ENCODE peak calls at places on chromosomes 12 and 14, in eight cellular contexts. One of them, this sample, is unnamed. For H3K9me3, the result is how much of the 10 kb centered on the place peaks cover.

GRCh38 chr14:103033744-103034143 is 23.6 kb downstream of the CDC42BPB start:
- DNase-seq in astrocyte: no peak
- DNase-seq in HepG2: no peak
- DNase-seq in heart right ventricle: no peak
- DNase-seq in heart left ventricle: no peak
- DNase-seq in colonic mucosa: peak
- DNase-seq in A549: no peak
- DNase-seq in right atrium auricular region: no peak
- DNase-seq in this sample: no peak

GRCh38 chr12:4849024-4849594 is 60.6 kb upstream of the KCNA1 start:
- DNase-seq in right atrium auricular region: no peak
- DNase-seq in colonic mucosa: no peak
- DNase-seq in astrocyte: peak
- DNase-seq in HepG2: peak
- DNase-seq in A549: peak
- DNase-seq in heart left ventricle: no peak
- DNase-seq in heart right ventricle: no peak
- DNase-seq in this sample: no peak

GRCh38 chr12:124457287-124458219 is 109.9 kb downstream of the NCOR2 start:
- DNase-seq in right atrium auricular region: peak
- DNase-seq in A549: no peak
- DNase-seq in colonic mucosa: peak
- DNase-seq in astrocyte: no peak
- DNase-seq in HepG2: no peak
- DNase-seq in heart left ventricle: peak
- DNase-seq in heart right ventricle: peak
- DNase-seq in this sample: peak

GRCh38 chr12:14950982-14951746 is 10.2 kb downstream of the ARHGDIB start:
- DNase-seq in heart right ventricle: no peak
- DNase-seq in A549: no peak
- DNase-seq in HepG2: peak
- DNase-seq in colonic mucosa: peak
- DNase-seq in astrocyte: no peak
- DNase-seq in right atrium auricular region: no peak
- DNase-seq in heart left ventricle: peak
- DNase-seq in this sample: no peak

GRCh38 chr14:75204106-75204505 is 27.7 kb upstream of the TMED10 start:
- DNase-seq in HepG2: no peak
- DNase-seq in heart left ventricle: no peak
- DNase-seq in heart right ventricle: no peak
- DNase-seq in astrocyte: no peak
- DNase-seq in A549: no peak
- DNase-seq in colonic mucosa: peak
- DNase-seq in right atrium auricular region: no peak
- DNase-seq in this sample: no peak

GRCh38 chr12:65892905-65893304 is 68.6 kb downstream of the HMGA2 start:
- DNase-seq in heart right ventricle: no peak
- DNase-seq in A549: no peak
- DNase-seq in HepG2: no peak
- DNase-seq in right atrium auricular region: no peak
- DNase-seq in heart left ventricle: no peak
- DNase-seq in astrocyte: peak
- DNase-seq in colonic mucosa: no peak
- DNase-seq in this sample: no peak

GRCh38 chr14:88323520-88324199 is 591 bp upstream of the KCNK10 start:
- DNase-seq in heart left ventricle: no peak
- DNase-seq in astrocyte: no peak
- DNase-seq in colonic mucosa: no peak
- DNase-seq in right atrium auricular region: no peak
- DNase-seq in HepG2: no peak
- DNase-seq in A549: no peak
- DNase-seq in heart right ventricle: peak
- DNase-seq in this sample: no peak

GRCh38 chr12:104738841-104739642 is 219.0 kb downstream of the SLC41A2 start:
- DNase-seq in heart left ventricle: no peak
- DNase-seq in A549: no peak
- DNase-seq in HepG2: no peak
- DNase-seq in colonic mucosa: no peak
- DNase-seq in right atrium auricular region: no peak
- DNase-seq in heart right ventricle: no peak
- DNase-seq in astrocyte: no peak
- DNase-seq in this sample: no peak

GRCh38 chr12:10365716-10366433 is 24.0 kb downstream of the KLRK1 start:
- DNase-seq in astrocyte: peak
- DNase-seq in heart right ventricle: no peak
- DNase-seq in HepG2: no peak
- DNase-seq in heart left ventricle: no peak
- DNase-seq in right atrium auricular region: no peak
- DNase-seq in colonic mucosa: no peak
- DNase-seq in A549: no peak
- DNase-seq in this sample: no peak

GRCh38 chr12:28527631-28528249 is 337.5 kb downstream of the CCDC91 start:
- DNase-seq in colonic mucosa: no peak
- DNase-seq in heart left ventricle: no peak
- DNase-seq in right atrium auricular region: no peak
- DNase-seq in A549: no peak
- DNase-seq in heart right ventricle: no peak
- DNase-seq in astrocyte: no peak
- DNase-seq in HepG2: no peak
- DNase-seq in this sample: no peak

GRCh38 chr12:94954029-94954685 is 49.3 kb downstream of the NDUFA12 start:
- DNase-seq in astrocyte: peak
- DNase-seq in colonic mucosa: peak
- DNase-seq in heart right ventricle: no peak
- DNase-seq in A549: peak
- DNase-seq in right atrium auricular region: no peak
- DNase-seq in HepG2: no peak
- DNase-seq in heart left ventricle: no peak
- DNase-seq in this sample: no peak

GRCh38 chr14:49052516-49052915 is 533.7 kb downstream of the RPS29 start:
- DNase-seq in A549: no peak
- DNase-seq in astrocyte: peak
- DNase-seq in HepG2: no peak
- DNase-seq in right atrium auricular region: no peak
- DNase-seq in heart right ventricle: no peak
- DNase-seq in heart left ventricle: no peak
- DNase-seq in colonic mucosa: no peak
- DNase-seq in this sample: no peak

GRCh38 chr12:6644257-6644596 is 3.0 kb downstream of the ACRBP start:
- DNase-seq in heart left ventricle: peak
- DNase-seq in astrocyte: no peak
- DNase-seq in HepG2: no peak
- DNase-seq in heart right ventricle: no peak
- DNase-seq in colonic mucosa: no peak
- DNase-seq in A549: no peak
- DNase-seq in right atrium auricular region: no peak
- DNase-seq in this sample: no peak

GRCh38 chr14:58298477-58298879 is at the start of gene ARID4A:
- DNase-seq in right atrium auricular region: no peak
- DNase-seq in heart left ventricle: peak
- DNase-seq in colonic mucosa: peak
- DNase-seq in HepG2: no peak
- DNase-seq in heart right ventricle: peak
- DNase-seq in A549: no peak
- DNase-seq in astrocyte: no peak
- DNase-seq in this sample: peak

GRCh38 chr14:81436296-81437138 is 36.4 kb upstream of the STON2 start:
- DNase-seq in right atrium auricular region: peak
- DNase-seq in heart left ventricle: peak
- DNase-seq in heart right ventricle: peak
- DNase-seq in colonic mucosa: peak
- DNase-seq in HepG2: peak
- DNase-seq in A549: peak
- DNase-seq in astrocyte: peak
- DNase-seq in this sample: peak

GRCh38 chr12:27779837-27780611 is at the start of the genes KLHL42 and MANSC4:
- DNase-seq in right atrium auricular region: peak
- DNase-seq in astrocyte: peak
- DNase-seq in heart right ventricle: peak
- DNase-seq in A549: peak
- DNase-seq in heart left ventricle: peak
- DNase-seq in HepG2: peak
- DNase-seq in colonic mucosa: peak
- DNase-seq in this sample: peak

DNA sequence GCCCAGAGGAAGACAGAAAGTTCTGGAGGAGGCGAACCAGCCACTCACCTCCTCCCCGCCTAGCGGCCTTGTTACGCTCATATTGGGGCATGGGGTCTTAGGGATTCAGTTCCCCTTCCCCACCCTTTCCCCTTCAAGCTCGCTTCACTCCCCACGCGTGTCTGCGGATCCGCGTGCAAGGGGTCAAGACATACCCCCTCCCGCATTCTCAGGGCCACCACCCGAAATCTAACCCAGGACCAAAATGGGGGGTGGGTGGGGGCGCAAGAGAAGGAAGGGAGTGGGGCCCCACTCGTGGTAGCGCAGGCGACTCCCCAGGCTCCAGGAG is 576 bp upstream of the RFX4 start:
- DNase-seq in heart right ventricle: no peak
- DNase-seq in HepG2: no peak
- DNase-seq in A549: no peak
- DNase-seq in right atrium auricular region: no peak
- DNase-seq in heart left ventricle: no peak
- DNase-seq in astrocyte: no peak
- DNase-seq in colonic mucosa: no peak
- DNase-seq in this sample: no peak
- TF ChIP-seq CTCF in heart right ventricle: no peak
- TF ChIP-seq CTCF in HepG2: no peak
- TF ChIP-seq CTCF in A549: no peak
- TF ChIP-seq CTCF in right atrium auricular region: no peak
- TF ChIP-seq CTCF in heart left ventricle: no peak
- TF ChIP-seq CTCF in astrocyte: no peak
- TF ChIP-seq CTCF in colonic mucosa: no peak
- TF ChIP-seq CTCF in this sample: no peak

GRCh38 chr12:128726866-128727265 is 96.9 kb downstream of the SLC15A4 start:
- DNase-seq in astrocyte: no peak
- DNase-seq in A549: no peak
- DNase-seq in heart left ventricle: no peak
- DNase-seq in right atrium auricular region: no peak
- DNase-seq in colonic mucosa: no peak
- DNase-seq in heart right ventricle: no peak
- DNase-seq in HepG2: no peak
- DNase-seq in this sample: no peak
- H3K9me3 ChIP-seq in astrocyte: under half
- H3K9me3 ChIP-seq in A549: under half
- H3K9me3 ChIP-seq in heart left ventricle: under half
- H3K9me3 ChIP-seq in right atrium auricular region: under half
- H3K9me3 ChIP-seq in colonic mucosa: under half
- H3K9me3 ChIP-seq in heart right ventricle: under half
- H3K9me3 ChIP-seq in HepG2: under half
- H3K9me3 ChIP-seq in this sample: under half

DNA sequence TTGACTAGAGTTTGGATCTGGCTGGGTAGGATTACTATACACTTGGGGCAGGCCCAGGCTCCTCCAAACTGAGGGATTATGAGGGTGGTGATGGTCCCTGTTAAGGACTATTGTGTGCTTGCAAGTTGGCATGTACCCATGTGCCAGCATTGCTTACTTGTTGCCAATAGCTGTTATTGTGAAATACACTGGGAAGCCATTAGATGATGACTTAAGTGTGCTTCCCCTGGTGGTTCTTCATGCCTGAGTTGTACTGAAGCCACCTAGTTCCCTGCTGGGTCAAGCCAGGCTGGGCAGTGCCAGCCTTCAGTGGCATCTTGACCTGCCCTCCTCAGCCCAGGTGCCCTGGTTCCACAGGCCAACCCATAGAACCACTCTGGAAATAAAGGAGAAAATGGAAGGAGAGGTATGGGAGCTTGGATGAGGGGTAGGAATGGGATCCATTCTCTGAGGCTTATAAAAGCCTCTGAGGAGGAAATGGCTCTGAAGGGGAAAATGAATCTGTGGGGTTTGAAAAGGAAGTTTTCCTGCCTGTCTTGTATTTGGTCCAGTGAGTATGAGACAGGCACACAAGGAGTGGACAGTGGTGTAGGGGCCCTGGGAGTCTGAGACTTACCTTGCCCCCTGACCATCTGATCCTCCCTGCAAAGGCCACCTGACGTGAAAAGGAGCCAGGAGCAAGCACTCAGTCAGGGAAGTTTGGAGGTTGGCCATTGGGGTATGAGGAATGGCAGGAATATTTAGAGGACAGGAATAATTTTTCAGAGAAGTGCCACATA is 724 bp downstream of the LTB4R start:
- DNase-seq in HepG2: no peak
- DNase-seq in heart right ventricle: no peak
- DNase-seq in colonic mucosa: no peak
- DNase-seq in right atrium auricular region: no peak
- DNase-seq in A549: no peak
- DNase-seq in astrocyte: no peak
- DNase-seq in heart left ventricle: no peak
- DNase-seq in this sample: no peak
- H3K4me3 ChIP-seq in HepG2: no peak
- H3K4me3 ChIP-seq in heart right ventricle: peak
- H3K4me3 ChIP-seq in colonic mucosa: peak
- H3K4me3 ChIP-seq in right atrium auricular region: no peak
- H3K4me3 ChIP-seq in A549: no peak
- H3K4me3 ChIP-seq in astrocyte: no peak
- H3K4me3 ChIP-seq in heart left ventricle: peak
- H3K4me3 ChIP-seq in this sample: no peak

GRCh38 chr14:72921396-72921795 is 4.9 kb upstream of the DCAF4 start:
- DNase-seq in astrocyte: peak
- DNase-seq in heart right ventricle: no peak
- DNase-seq in right atrium auricular region: no peak
- DNase-seq in A549: no peak
- DNase-seq in heart left ventricle: no peak
- DNase-seq in colonic mucosa: no peak
- DNase-seq in HepG2: no peak
- DNase-seq in this sample: no peak

GRCh38 chr14:72924332-72924731 is 1.9 kb upstream of the DCAF4 start:
- DNase-seq in right atrium auricular region: peak
- DNase-seq in heart left ventricle: peak
- DNase-seq in colonic mucosa: no peak
- DNase-seq in heart right ventricle: peak
- DNase-seq in HepG2: peak
- DNase-seq in astrocyte: no peak
- DNase-seq in A549: no peak
- DNase-seq in this sample: peak

GRCh38 chr14:72917420-72917819 is 8.8 kb upstream of the DCAF4 start:
- DNase-seq in colonic mucosa: no peak
- DNase-seq in astrocyte: no peak
- DNase-seq in HepG2: no peak
- DNase-seq in A549: no peak
- DNase-seq in heart left ventricle: no peak
- DNase-seq in heart right ventricle: no peak
- DNase-seq in right atrium auricular region: no peak
- DNase-seq in this sample: no peak

GRCh38 chr14:72916174-72916573 is 10.1 kb upstream of the DCAF4 start:
- DNase-seq in right atrium auricular region: no peak
- DNase-seq in colonic mucosa: no peak
- DNase-seq in heart right ventricle: no peak
- DNase-seq in heart left ventricle: no peak
- DNase-seq in A549: no peak
- DNase-seq in HepG2: no peak
- DNase-seq in astrocyte: no peak
- DNase-seq in this sample: no peak

DNA sequence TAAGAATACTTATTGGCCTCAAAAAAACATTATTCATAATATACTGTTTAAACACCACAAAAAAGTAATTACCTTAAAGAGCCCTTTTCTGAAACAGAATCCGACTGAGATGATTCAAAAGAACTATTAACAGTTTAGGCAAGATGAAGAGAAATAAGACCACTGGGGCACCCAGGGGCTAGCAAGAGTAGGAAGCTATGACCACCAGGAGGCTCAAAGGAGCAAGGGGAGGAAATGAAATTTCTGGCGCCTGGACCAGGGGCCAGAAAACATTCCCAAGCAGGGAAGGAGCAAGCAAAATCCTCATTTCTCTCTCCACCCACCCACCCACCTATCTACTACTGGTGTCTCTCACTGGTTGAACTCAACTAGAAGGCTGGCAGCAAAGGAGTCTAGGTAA is 6.3 kb upstream of the DCAF4 start:
- DNase-seq in heart right ventricle: no peak
- DNase-seq in HepG2: no peak
- DNase-seq in heart left ventricle: no peak
- DNase-seq in colonic mucosa: no peak
- DNase-seq in astrocyte: no peak
- DNase-seq in right atrium auricular region: no peak
- DNase-seq in A549: no peak
- DNase-seq in this sample: no peak
- TF ChIP-seq CTCF in heart right ventricle: no peak
- TF ChIP-seq CTCF in HepG2: no peak
- TF ChIP-seq CTCF in heart left ventricle: no peak
- TF ChIP-seq CTCF in colonic mucosa: no peak
- TF ChIP-seq CTCF in astrocyte: no peak
- TF ChIP-seq CTCF in right atrium auricular region: no peak
- TF ChIP-seq CTCF in A549: no peak
- TF ChIP-seq CTCF in this sample: no peak

This sample was measured in lung.